ENCODE peak calls at places on chromosomes 6 and 20, in ten cellular contexts. X is AG09309; E is cardiac fibroblast; Y is stimulated activated CD4-positive, alpha-beta T cell treated with anti-CD3 and anti-CD28 coated beads, Interleukin-4, amount 100 ng/mL, for 24 hours; S is anterior cingulate cortex; A is left colon; R is RCC 7860; J is MCF 10A; U is prostate gland; V is astrocyte of the cerebellum. Q is an unnamed sample.

GRCh38 chr6:41443616-41444525 is 102.3 kb upstream of the FOXP4 start:
- DNase-seq in X (no peak), E (no peak), Y (no peak), S (no peak), A (no peak), R (no peak), J (no peak), U (no peak), V (no peak), Q (no peak)

GRCh38 chr6:20071998-20072397 is 140.3 kb downstream of the MBOAT1 start:
- DNase-seq in X (no peak), E (no peak), Y (no peak), S (no peak), A (no peak), R (no peak), J (no peak), U (no peak), V (no peak), Q (no peak)

GRCh38 chr6:112780498-112781096 is 433.5 kb downstream of the RFPL4B start:
- DNase-seq in X (peak), E (peak), Y (no peak), S (peak), A (peak), R (peak), J (peak), U (peak), V (peak), Q (peak)

GRCh38 chr6:90788781-90789180 is 201.9 kb upstream of the MAP3K7 start:
- DNase-seq in X (no peak), E (no peak), Y (no peak), S (no peak), A (no peak), R (no peak), J (no peak), U (no peak), V (no peak), Q (no peak)

GRCh38 chr6:130377911-130378310 is 12.1 kb downstream of the TMEM200A start:
- DNase-seq in X (no peak), E (no peak), Y (no peak), S (no peak), A (peak), R (no peak), J (no peak), U (no peak), V (no peak), Q (no peak)

GRCh38 chr6:27873101-27874030 is 38.8 kb downstream of the OR2B2 start:
- DNase-seq in X (no peak), E (peak), Y (peak), S (peak), A (peak), R (peak), J (peak), U (peak), V (no peak), Q (no peak)

GRCh38 chr6:138546733-138547185 is 47.5 kb upstream of the NHSL1 start:
- DNase-seq in X (no peak), E (peak), Y (no peak), S (no peak), A (no peak), R (peak), J (peak), U (no peak), V (peak), Q (no peak)

GRCh38 chr6:162485464-162485863 is 242.1 kb downstream of the PRKN start:
- DNase-seq in X (no peak), E (no peak), Y (no peak), S (no peak), A (no peak), R (no peak), J (no peak), U (no peak), V (no peak), Q (peak)

GRCh38 chr6:114342086-114342825 is 567 bp downstream of the HS3ST5 start:
- DNase-seq in X (no peak), E (peak), Y (no peak), S (peak), A (peak), R (no peak), J (no peak), U (no peak), V (no peak), Q (peak)

GRCh38 chr6:10554826-10555225 is 33.7 kb downstream of the GCNT2 start:
- DNase-seq in X (no peak), E (no peak), Y (no peak), S (no peak), A (no peak), R (no peak), J (no peak), U (no peak), V (no peak), Q (no peak)

GRCh38 chr20:49276895-49277785 is 717 bp downstream of the ZNFX1 start:
- DNase-seq in X (no peak), E (no peak), Y (peak), S (peak), A (peak), R (no peak), J (peak), U (peak), V (no peak), Q (no peak)

GRCh38 chr6:117627533-117627932 is 25.2 kb upstream of the GOPC start:
- DNase-seq in X (no peak), E (no peak), Y (no peak), S (no peak), A (no peak), R (no peak), J (no peak), U (no peak), V (no peak), Q (no peak)

GRCh38 chr6:84411060-84411629 is 183.7 kb upstream of the CEP162 start:
- DNase-seq in X (peak), E (peak), Y (no peak), S (no peak), A (no peak), R (no peak), J (peak), U (no peak), V (peak), Q (no peak)

GRCh38 chr20:48722002-48722731 is 105.6 kb downstream of the PREX1 start:
- DNase-seq in X (peak), E (peak), Y (no peak), S (peak), A (no peak), R (peak), J (peak), U (no peak), V (peak), Q (no peak)

GRCh38 chr6:169171951-169172350 is 81.7 kb downstream of the THBS2 start:
- DNase-seq in X (peak), E (peak), Y (no peak), S (no peak), A (no peak), R (no peak), J (peak), U (no peak), V (no peak), Q (no peak)

GRCh38 chr6:68122032-68122431 is 513.0 kb upstream of the ADGRB3 start:
- DNase-seq in X (no peak), E (no peak), Y (no peak), S (no peak), A (no peak), R (no peak), J (no peak), U (no peak), V (no peak), Q (no peak)

GRCh38 chr20:36231331-36231730 is 4.9 kb upstream of the AAR2 start:
- DNase-seq in X (no peak), E (no peak), Y (no peak), S (no peak), A (no peak), R (no peak), J (no peak), U (no peak), V (no peak), Q (no peak)

GRCh38 chr6:158160932-158161539 is 7.0 kb downstream of the SERAC1 start:
- DNase-seq in X (no peak), E (peak), Y (no peak), S (no peak), A (no peak), R (no peak), J (peak), U (no peak), V (no peak), Q (no peak)

GRCh38 chr6:63936399-63936798 is 300.8 kb downstream of the PHF3 start:
- DNase-seq in X (no peak), E (no peak), Y (no peak), S (no peak), A (no peak), R (no peak), J (no peak), U (no peak), V (no peak), Q (no peak)

GRCh38 chr20:21360686-21361085 is 36.6 kb downstream of the NKX2-4 start:
- DNase-seq in X (peak), E (peak), Y (no peak), S (no peak), A (no peak), R (no peak), J (peak), U (no peak), V (no peak), Q (no peak)